ENCODE peak calls at places on chromosomes 4 and X, in five cellular contexts. Z, B, G, D and W are unnamed samples.

GRCh38 chrX:42869659-42870476 is 91.9 kb upstream of the PPP1R2C start:
- DNase-seq in Z (no peak), B (peak; percentile 72), G (no peak), D (no peak), W (no peak)

GRCh38 chr4:105807496-105807895 is 87.8 kb upstream of the NPNT start:
- DNase-seq in Z (no peak), B (no peak), G (no peak), D (no peak), W (no peak)

GRCh38 chr4:109408711-109409110 is 24.9 kb upstream of the SEC24B start:
- DNase-seq in Z (no peak), B (no peak), G (no peak), D (no peak), W (no peak)

GRCh38 chr4:104549736-104550135 is 55.0 kb upstream of the CXXC4 start:
- DNase-seq in Z (no peak), B (no peak), G (no peak), D (no peak), W (no peak)

GRCh38 chr4:110449947-110450346 is 26.0 kb upstream of the ENPEP start:
- DNase-seq in Z (no peak), B (no peak), G (no peak), D (no peak), W (no peak)

GRCh38 chr4:80125252-80126177 is 52.5 kb upstream of the ANTXR2 start:
- DNase-seq in Z (peak; percentile 58), B (no peak), G (no peak), D (no peak), W (peak; percentile 50)

GRCh38 chrX:30521440-30522182 is 56.0 kb downstream of the TASL start:
- DNase-seq in Z (no peak), B (no peak), G (no peak), D (no peak), W (no peak)

GRCh38 chr4:61152433-61152832 is 47.7 kb upstream of the ADGRL3 start:
- DNase-seq in Z (no peak), B (no peak), G (no peak), D (peak; percentile 0), W (peak; percentile 63)

GRCh38 chrX:119757979-119758681 is at the start of gene SOWAHD:
- DNase-seq in Z (peak; percentile 30), B (no peak), G (peak; percentile 50), D (no peak), W (peak; percentile 73)

GRCh38 chr4:69594382-69594781 is 45.1 kb downstream of the UGT2A2 start:
- DNase-seq in Z (no peak), B (no peak), G (peak; percentile 22), D (no peak), W (no peak)

GRCh38 chr4:21012851-21013331 is 312.6 kb downstream of the PACRGL start:
- DNase-seq in Z (no peak), B (no peak), G (no peak), D (no peak), W (no peak)

GRCh38 chr4:82219346-82219745 is 154.4 kb downstream of the HNRNPD start:
- DNase-seq in Z (no peak), B (no peak), G (no peak), D (no peak), W (no peak)

GRCh38 chr4:152079543-152080293 is 318.9 kb upstream of the GATB start:
- DNase-seq in Z (no peak), B (no peak), G (no peak), D (no peak), W (no peak)

GRCh38 chr4:8595237-8596087 is 2.9 kb downstream of the CPZ start:
- DNase-seq in Z (no peak), B (no peak), G (no peak), D (no peak), W (no peak)

GRCh38 chrX:2933125-2933900 is 4.2 kb upstream of the ARSD start:
- DNase-seq in Z (no peak), B (no peak), G (no peak), D (no peak), W (no peak)

GRCh38 chr4:89906787-89907521 is 12.3 kb downstream of the MMRN1 start:
- DNase-seq in Z (no peak), B (no peak), G (no peak), D (no peak), W (no peak)

GRCh38 chr4:138051157-138051556 is 191.0 kb downstream of the SLC7A11 start:
- DNase-seq in Z (no peak), B (no peak), G (no peak), D (no peak), W (no peak)

GRCh38 chr4:158826882-158827281 is 58.1 kb downstream of the FNIP2 start:
- DNase-seq in Z (no peak), B (no peak), G (peak; percentile 94), D (no peak), W (no peak)

GRCh38 chrX:53263597-53264094 is 17.7 kb downstream of the IQSEC2 start:
- DNase-seq in Z (peak; percentile 73), B (no peak), G (no peak), D (no peak), W (no peak)

GRCh38 chrX:56762220-56762619 is 33.2 kb downstream of the NBDY start:
- DNase-seq in Z (no peak), B (no peak), G (no peak), D (no peak), W (no peak)

GRCh38 chrX:131955099-131955777 is 67.9 kb upstream of the STK26 start:
- DNase-seq in Z (no peak), B (no peak), G (no peak), D (no peak), W (peak; percentile 1)

GRCh38 chrX:23756165-23756564 is 13.1 kb upstream of the ACOT9 start:
- DNase-seq in Z (peak; percentile 66), B (peak; percentile 50), G (peak; percentile 37), D (no peak), W (peak; percentile 67)

GRCh38 chrX:34884693-34885277 is 57.8 kb upstream of the FAM47B start:
- DNase-seq in Z (no peak), B (no peak), G (no peak), D (no peak), W (no peak)

GRCh38 chr4:70958681-70959080 is 34.8 kb upstream of the DCK start:
- DNase-seq in Z (no peak), B (no peak), G (no peak), D (no peak), W (no peak)

DNA sequence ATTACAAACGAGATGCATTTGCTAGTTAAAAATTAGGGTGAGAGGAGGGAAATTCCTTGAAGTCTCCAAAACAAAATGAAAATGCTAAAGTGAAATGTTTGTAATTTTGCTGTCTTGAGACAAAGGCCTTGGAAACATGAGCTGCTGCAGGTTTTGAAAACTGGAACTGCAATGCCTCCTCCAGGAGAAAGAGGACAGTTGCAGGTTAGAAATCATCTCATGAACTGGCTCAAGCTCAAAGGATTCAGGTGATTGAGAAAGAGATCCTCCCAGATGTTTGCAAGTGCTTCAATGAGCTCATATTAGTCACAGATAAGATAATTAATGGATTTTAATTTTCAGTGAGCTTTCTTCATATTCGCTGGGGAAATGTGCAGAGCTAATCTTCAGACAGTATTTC is 32.4 kb downstream of the SMPX start:
- DNase-seq in Z (peak; percentile 7), B (no peak), G (peak; percentile 27), D (no peak), W (peak; percentile 62)
- TF ChIP-seq CREB1 in Z (no peak), B (no peak), G (no peak), D (no peak), W (no peak)

DNA sequence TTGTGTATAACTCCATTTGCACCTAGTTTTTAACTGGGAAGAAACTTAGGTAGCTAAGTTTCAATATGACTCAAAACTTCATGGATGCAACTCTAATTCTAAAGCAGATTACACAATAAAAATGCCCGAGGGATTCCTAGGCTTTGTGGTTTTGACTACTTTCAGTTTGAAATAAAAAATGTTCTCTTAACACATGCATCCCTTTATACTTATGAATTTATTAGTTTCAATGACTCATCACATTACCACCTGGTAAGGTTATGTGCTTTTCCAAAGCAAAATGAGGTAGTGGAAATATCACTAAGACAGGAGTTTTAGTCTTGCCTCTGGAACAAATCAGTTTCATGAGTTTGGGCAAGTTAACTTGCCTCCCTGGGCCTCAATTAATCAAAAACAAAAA is 125.5 kb downstream of the OPHN1 start:
- DNase-seq in Z (no peak), B (no peak), G (no peak), D (no peak), W (no peak)
- TF ChIP-seq POLR2AphosphoS5 in Z (no peak), B (no peak), G (no peak), D (no peak), W (no peak)

DNA sequence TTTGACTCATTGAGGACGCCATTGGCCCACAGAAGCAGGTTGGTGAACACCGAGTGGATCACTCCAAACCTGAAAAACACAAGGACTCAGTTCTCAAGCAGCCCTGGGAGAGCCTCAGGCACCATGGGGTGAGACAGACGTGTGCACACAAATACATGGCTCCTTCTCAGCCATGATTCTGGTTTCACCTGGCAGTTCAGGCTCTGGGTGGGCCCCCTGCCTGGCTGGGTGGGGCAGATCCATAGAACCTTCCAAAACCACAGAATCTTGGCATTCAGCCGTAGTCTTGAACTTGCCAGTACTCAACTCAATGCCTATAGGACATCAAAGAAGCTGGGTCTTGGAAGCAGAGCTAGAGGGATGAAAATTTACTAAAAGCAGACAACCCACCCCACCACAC is 24.2 kb downstream of the OTOP1 start:
- DNase-seq in Z (no peak), B (no peak), G (no peak), D (no peak), W (no peak)
- TF ChIP-seq CREB1 in Z (no peak), B (no peak), G (no peak), D (no peak), W (no peak)

GRCh38 chr4:162869157-162869556 is 297.5 kb downstream of the NAF1 start:
- DNase-seq in Z (no peak), B (no peak), G (no peak), D (no peak), W (no peak)
- TF ChIP-seq POLR2AphosphoS5 in Z (no peak), B (no peak), G (no peak), D (no peak), W (no peak)

GRCh38 chrX:40644821-40645358 is 2.5 kb downstream of the CXorf38 start:
- DNase-seq in Z (peak; percentile 50), B (peak; percentile 68), G (peak; percentile 5), D (no peak), W (no peak)
- TF ChIP-seq CREB1 in Z (no peak), B (no peak), G (no peak), D (no peak), W (no peak)